ENCODE peak calls at places on chromosome 17, in nine cellular contexts. K is right lobe of liver, Z is cardiac muscle cell, H is psoas muscle, E is keratinocyte, J is nephron progenitor cell, L is AG04450, A is left ventricle myocardium inferior, M is endodermal cell. G is an unnamed sample.
A peak's percentile ranks its signal among the peaks of the same experiment; 100 is the strongest.

GRCh38 chr17:69056179-69056823 is 4.4 kb downstream of the ABCA9 start:
- DNase-seq in K (no peak), Z (no peak), H (no peak), E (no peak), J (no peak), L (no peak), A (no peak), M (no peak), G (no peak)

GRCh38 chr17:57534863-57535651 is 210.0 kb downstream of the CCDC182 start:
- DNase-seq in K (peak; percentile 78), Z (peak; percentile 35), H (no peak), E (no peak), J (no peak), L (no peak), A (no peak), M (no peak), G (no peak)

GRCh38 chr17:8153550-8153956 is 1.3 kb upstream of the PER1 start:
- DNase-seq in K (peak; percentile 87), Z (peak; percentile 98), H (peak; percentile 86), E (no peak), J (no peak), L (peak; percentile 92), A (peak; percentile 73), M (peak; percentile 71), G (peak; percentile 95)

GRCh38 chr17:16287563-16288027 is 65.7 kb downstream of the CENPV start:
- DNase-seq in K (no peak), Z (peak; percentile 91), H (no peak), E (no peak), J (no peak), L (peak; percentile 64), A (no peak), M (no peak), G (no peak)

GRCh38 chr17:9937164-9937835 is 32.2 kb upstream of the RCVRN start:
- DNase-seq in K (peak; percentile 41), Z (peak; percentile 52), H (peak; percentile 56), E (no peak), J (no peak), L (no peak), A (peak; percentile 83), M (no peak), G (no peak)

GRCh38 chr17:74519951-74520553 is 11.2 kb downstream of the CD300LB start:
- DNase-seq in K (no peak), Z (no peak), H (no peak), E (no peak), J (no peak), L (no peak), A (no peak), M (no peak), G (no peak)

GRCh38 chr17:10226930-10227695 is 28.7 kb upstream of the GAS7 start:
- DNase-seq in K (peak; percentile 65), Z (peak; percentile 51), H (no peak), E (no peak), J (peak; percentile 59), L (no peak), A (peak; percentile 58), M (peak; percentile 95), G (no peak)

GRCh38 chr17:12580640-12581039 is 85.0 kb upstream of the MYOCD start:
- DNase-seq in K (no peak), Z (no peak), H (no peak), E (no peak), J (no peak), L (no peak), A (no peak), M (no peak), G (no peak)

GRCh38 chr17:40980594-40980993 is 3.5 kb downstream of the KRT40 start:
- DNase-seq in K (no peak), Z (peak; percentile 11), H (peak; percentile 17), E (no peak), J (no peak), L (no peak), A (no peak), M (no peak), G (no peak)

GRCh38 chr17:82289822-82290541 is 16.5 kb upstream of the CSNK1D start:
- DNase-seq in K (no peak), Z (no peak), H (no peak), E (no peak), J (no peak), L (no peak), A (no peak), M (peak; percentile 66), G (no peak)

GRCh38 chr17:77107506-77108433 is 33.0 kb upstream of the SEC14L1 start:
- DNase-seq in K (no peak), Z (peak; percentile 65), H (no peak), E (no peak), J (no peak), L (no peak), A (no peak), M (no peak), G (no peak)

GRCh38 chr17:81383504-81384421 is 11.5 kb upstream of the BAHCC1 start:
- DNase-seq in K (no peak), Z (no peak), H (no peak), E (no peak), J (no peak), L (no peak), A (no peak), M (peak; percentile 45), G (no peak)

GRCh38 chr17:38334480-38335364 is 9.0 kb downstream of the GPR179 start:
- DNase-seq in K (no peak), Z (no peak), H (no peak), E (no peak), J (no peak), L (no peak), A (no peak), M (peak; percentile 49), G (no peak)

GRCh38 chr17:44307387-44308186 is 814 bp upstream of the RUNDC3A start:
- DNase-seq in K (no peak), Z (peak; percentile 67), H (peak; percentile 42), E (no peak), J (peak; percentile 66), L (no peak), A (no peak), M (peak; percentile 95), G (no peak)

GRCh38 chr17:3944485-3945388 is 19.5 kb downstream of the ATP2A3 start:
- DNase-seq in K (no peak), Z (peak; percentile 65), H (peak; percentile 76), E (no peak), J (peak; percentile 93), L (no peak), A (peak; percentile 53), M (peak; percentile 98), G (no peak)

GRCh38 chr17:48529191-48529979 is 1.4 kb downstream of the HOXB1 start:
- DNase-seq in K (no peak), Z (no peak), H (no peak), E (no peak), J (peak; percentile 45), L (no peak), A (no peak), M (peak; percentile 85), G (no peak)
- TF ChIP-seq CTCF in K (no peak), Z (no peak), H (no peak), E (no peak), J (no peak), L (no peak), A (no peak), M (no peak), G (no peak)

GRCh38 chr17:45648642-45649041 is 135.5 kb upstream of the CRHR1 start:
- DNase-seq in K (no peak), Z (no peak), H (no peak), E (no peak), J (peak; percentile 51), L (no peak), A (no peak), M (peak; percentile 92), G (no peak)
- TF ChIP-seq CTCF in K (no peak), Z (no peak), H (no peak), E (peak; percentile 18), J (no peak), L (no peak), A (no peak), M (peak; percentile 78), G (peak; percentile 11)

GRCh38 chr17:50078430-50078829 is 16.7 kb upstream of the PDK2 start:
- DNase-seq in K (no peak), Z (no peak), H (no peak), E (no peak), J (no peak), L (no peak), A (no peak), M (no peak), G (no peak)

GRCh38 chr17:50080827-50081226 is 14.3 kb upstream of the PDK2 start:
- DNase-seq in K (peak; percentile 23), Z (no peak), H (peak; percentile 71), E (no peak), J (no peak), L (no peak), A (peak; percentile 55), M (no peak), G (no peak)

GRCh38 chr17:50081757-50082156 is 13.4 kb upstream of the PDK2 start:
- DNase-seq in K (peak; percentile 28), Z (no peak), H (no peak), E (no peak), J (no peak), L (no peak), A (no peak), M (no peak), G (no peak)

GRCh38 chr17:50080096-50080480 is 15.1 kb upstream of the PDK2 start:
- DNase-seq in K (peak; percentile 47), Z (no peak), H (no peak), E (no peak), J (no peak), L (no peak), A (no peak), M (no peak), G (no peak)

DNA sequence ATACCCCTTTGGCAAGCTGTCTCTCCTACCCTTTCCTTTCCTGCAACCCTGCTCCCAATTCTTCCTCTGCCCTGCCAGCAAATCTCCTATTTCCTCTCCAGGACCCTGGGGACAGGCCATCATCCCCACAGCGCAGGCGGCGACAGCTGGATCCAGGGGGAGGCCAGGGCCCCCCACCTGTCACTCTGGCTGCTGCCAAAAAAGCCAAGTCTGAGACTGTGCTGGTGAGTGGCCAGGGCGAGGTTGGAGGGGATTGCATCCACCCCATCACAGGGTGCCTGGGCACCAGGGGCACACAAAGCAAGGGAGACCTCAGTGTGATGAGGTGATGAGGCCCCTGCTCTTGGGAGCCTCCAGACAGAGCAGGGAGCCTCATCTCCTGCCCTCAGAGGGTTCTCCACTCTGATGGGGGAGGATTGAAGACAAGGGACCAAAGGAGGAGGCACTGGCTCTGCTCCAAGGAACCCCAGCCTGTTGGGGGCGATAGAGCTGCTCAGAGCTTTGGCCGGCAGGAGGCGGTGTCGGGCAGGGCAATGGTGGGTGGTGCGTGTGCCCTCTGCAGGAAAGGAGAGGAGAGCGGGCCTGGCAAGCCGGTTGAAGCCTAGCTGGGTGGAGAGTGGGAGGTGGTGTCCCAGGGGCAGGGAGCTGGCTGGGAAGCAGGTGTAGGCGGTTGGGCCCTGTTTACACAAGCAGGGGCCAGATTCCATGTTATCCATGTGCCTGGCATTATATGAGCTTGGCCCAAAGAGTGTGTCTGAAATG is 15.6 kb upstream of the PDK2 start:
- DNase-seq in K (peak; percentile 52), Z (no peak), H (no peak), E (no peak), J (no peak), L (no peak), A (no peak), M (peak; percentile 93), G (no peak)
- TF ChIP-seq CTCF in K (no peak), Z (peak; percentile 57), H (peak; percentile 36), E (peak; percentile 100), J (peak; percentile 26), L (peak; percentile 43), A (peak; percentile 22), M (peak; percentile 86), G (peak; percentile 78)

DNA sequence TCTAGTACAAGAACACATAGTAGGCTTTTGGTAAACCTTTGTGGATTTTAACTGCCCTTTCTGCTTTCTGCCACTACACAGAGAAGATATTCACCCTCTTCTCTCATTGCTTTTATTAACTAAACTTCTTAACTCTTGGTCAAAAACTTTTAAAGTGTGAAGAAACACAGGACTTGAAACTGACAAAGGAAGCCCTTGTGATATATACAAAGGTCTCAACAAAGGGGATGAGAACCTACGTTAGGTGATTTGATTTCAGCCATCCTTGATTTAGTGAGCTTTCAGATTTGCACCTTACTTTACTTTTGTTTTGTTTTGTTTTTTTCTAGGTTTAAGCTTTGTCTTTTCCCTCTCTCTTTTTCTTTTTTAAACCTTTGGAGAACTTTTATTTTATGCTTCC is 66.9 kb downstream of the TBX4 start:
- DNase-seq in K (no peak), Z (no peak), H (no peak), E (no peak), J (no peak), L (no peak), A (no peak), M (no peak), G (no peak)
- TF ChIP-seq CTCF in K (no peak), Z (no peak), H (no peak), E (no peak), J (no peak), L (no peak), A (no peak), M (no peak), G (no peak)